ENCODE peak calls at places on chromosomes 16 and 17, in four cellular contexts. N, U, T and F are unnamed samples.
A peak's percentile ranks its signal among the peaks of the same experiment; 100 is the strongest.

GRCh38 chr17:74110467-74110866 is 93.0 kb upstream of the RPL38 start:
- DNase-seq in N (no peak), U (peak; percentile 53), T (no peak), F (peak; percentile 18)

GRCh38 chr17:83186226-83186625 is 106.8 kb downstream of the METRNL start:
- DNase-seq in N (no peak), U (peak; percentile 32), T (no peak), F (peak; percentile 31)

GRCh38 chr17:30363715-30364202 is 15.0 kb upstream of the CPD start:
- DNase-seq in N (no peak), U (no peak), T (peak; percentile 58), F (no peak)

GRCh38 chr16:23389201-23389600 is 63.8 kb downstream of the COG7 start:
- DNase-seq in N (no peak), U (no peak), T (no peak), F (no peak)

GRCh38 chr17:12673788-12674187 is 8.1 kb downstream of the MYOCD start:
- DNase-seq in N (no peak), U (no peak), T (no peak), F (no peak)

GRCh38 chr17:3535253-3535995 is 22.2 kb downstream of the TRPV3 start:
- DNase-seq in N (no peak), U (peak; percentile 86), T (peak; percentile 45), F (no peak)

GRCh38 chr17:45729284-45729907 is 54.7 kb upstream of the CRHR1 start:
- DNase-seq in N (peak; percentile 22), U (no peak), T (no peak), F (no peak)

GRCh38 chr17:4897198-4897657 is 2.1 kb upstream of the C17orf107 start:
- DNase-seq in N (no peak), U (no peak), T (no peak), F (no peak)